ENCODE peak calls at places on chromosomes 1 and 21, in eight cellular contexts. One of them, this sample, is unnamed.

GRCh38 chr1:228097333-228098081 is 5.6 kb downstream of the C1orf35 start:
- DNase-seq in fibroblast of mammary gland: no peak
- DNase-seq in mammary epithelial cell: no peak
- DNase-seq in sigmoid colon: peak
- DNase-seq in AG10803: no peak
- DNase-seq in fibroblast of the aortic adventitia: no peak
- DNase-seq in brain microvascular endothelial cell: no peak
- DNase-seq in spleen: peak
- DNase-seq in this sample: no peak

GRCh38 chr21:38985423-38986378 is 180.0 kb downstream of the ETS2 start:
- DNase-seq in fibroblast of mammary gland: peak
- DNase-seq in mammary epithelial cell: peak
- DNase-seq in sigmoid colon: peak
- DNase-seq in AG10803: peak
- DNase-seq in fibroblast of the aortic adventitia: peak
- DNase-seq in brain microvascular endothelial cell: peak
- DNase-seq in spleen: no peak
- DNase-seq in this sample: peak

GRCh38 chr1:229102741-229103480 is 168.0 kb upstream of the RAB4A start:
- DNase-seq in fibroblast of mammary gland: peak
- DNase-seq in mammary epithelial cell: no peak
- DNase-seq in sigmoid colon: no peak
- DNase-seq in AG10803: peak
- DNase-seq in fibroblast of the aortic adventitia: peak
- DNase-seq in brain microvascular endothelial cell: no peak
- DNase-seq in spleen: no peak
- DNase-seq in this sample: no peak

GRCh38 chr1:5108740-5109139 is 454.3 kb downstream of the AJAP1 start:
- DNase-seq in fibroblast of mammary gland: no peak
- DNase-seq in mammary epithelial cell: no peak
- DNase-seq in sigmoid colon: no peak
- DNase-seq in AG10803: no peak
- DNase-seq in fibroblast of the aortic adventitia: no peak
- DNase-seq in brain microvascular endothelial cell: no peak
- DNase-seq in spleen: no peak
- DNase-seq in this sample: no peak

GRCh38 chr1:237679687-237680086 is 211.0 kb downstream of the ZP4 start:
- DNase-seq in fibroblast of mammary gland: no peak
- DNase-seq in mammary epithelial cell: no peak
- DNase-seq in sigmoid colon: no peak
- DNase-seq in AG10803: no peak
- DNase-seq in fibroblast of the aortic adventitia: no peak
- DNase-seq in brain microvascular endothelial cell: no peak
- DNase-seq in spleen: no peak
- DNase-seq in this sample: no peak

GRCh38 chr1:14693996-14694395 is 95.5 kb downstream of the KAZN start:
- DNase-seq in fibroblast of mammary gland: no peak
- DNase-seq in mammary epithelial cell: no peak
- DNase-seq in sigmoid colon: no peak
- DNase-seq in AG10803: no peak
- DNase-seq in fibroblast of the aortic adventitia: no peak
- DNase-seq in brain microvascular endothelial cell: no peak
- DNase-seq in spleen: peak
- DNase-seq in this sample: no peak

GRCh38 chr1:162040657-162041056 is 17.0 kb upstream of the OLFML2B start:
- DNase-seq in fibroblast of mammary gland: peak
- DNase-seq in mammary epithelial cell: peak
- DNase-seq in sigmoid colon: no peak
- DNase-seq in AG10803: peak
- DNase-seq in fibroblast of the aortic adventitia: peak
- DNase-seq in brain microvascular endothelial cell: no peak
- DNase-seq in spleen: no peak
- DNase-seq in this sample: no peak

GRCh38 chr1:1990222-1990621 is 13.4 kb downstream of the CFAP74 start:
- DNase-seq in fibroblast of mammary gland: peak
- DNase-seq in mammary epithelial cell: no peak
- DNase-seq in sigmoid colon: no peak
- DNase-seq in AG10803: peak
- DNase-seq in fibroblast of the aortic adventitia: peak
- DNase-seq in brain microvascular endothelial cell: no peak
- DNase-seq in spleen: no peak
- DNase-seq in this sample: no peak

GRCh38 chr1:12502300-12503109 is 115.5 kb downstream of the DHRS3 start:
- DNase-seq in fibroblast of mammary gland: no peak
- DNase-seq in mammary epithelial cell: no peak
- DNase-seq in sigmoid colon: no peak
- DNase-seq in AG10803: no peak
- DNase-seq in fibroblast of the aortic adventitia: no peak
- DNase-seq in brain microvascular endothelial cell: no peak
- DNase-seq in spleen: no peak
- DNase-seq in this sample: no peak

DNA sequence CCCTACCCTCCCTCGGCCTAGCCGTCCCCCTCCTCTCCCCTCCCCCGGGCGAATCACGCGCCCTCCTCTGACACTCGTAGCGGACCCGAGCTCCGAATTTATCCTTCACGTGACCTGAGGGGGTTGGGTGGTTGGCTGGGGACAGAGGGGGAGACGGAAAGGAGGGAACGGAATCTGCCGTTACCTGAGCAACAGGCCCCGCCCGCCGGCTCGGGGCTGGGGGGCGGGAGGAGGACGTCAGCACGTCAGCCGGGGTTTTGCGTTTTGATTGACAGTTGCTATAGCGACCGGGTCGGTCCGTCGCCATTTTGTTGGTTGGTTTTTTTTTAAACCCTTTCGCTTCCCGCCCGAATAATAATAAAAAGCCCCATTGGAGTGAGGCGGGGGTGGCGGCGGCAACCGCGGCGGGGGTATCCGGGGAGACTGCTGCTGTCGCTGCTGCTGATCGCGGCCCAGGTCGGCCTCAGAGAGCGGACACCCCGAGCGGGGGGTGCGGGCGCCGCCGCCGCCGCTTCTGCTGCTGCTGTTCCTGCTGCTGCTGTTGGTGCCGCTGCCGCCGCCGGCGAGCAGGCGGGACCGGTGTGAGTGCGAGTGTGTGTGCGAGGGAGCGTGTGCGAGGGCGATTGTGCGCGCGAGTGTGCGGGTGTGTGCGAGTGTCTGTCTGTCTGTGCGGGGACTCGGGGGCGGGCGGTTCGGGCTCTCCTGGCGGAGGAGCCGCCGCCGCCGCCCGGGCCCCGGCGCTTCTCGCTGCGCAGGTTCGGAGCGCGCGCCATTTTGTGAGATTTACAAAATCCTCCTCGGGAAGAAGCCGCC is at the start of gene DYRK1A:
- DNase-seq in fibroblast of mammary gland: peak
- DNase-seq in mammary epithelial cell: peak
- DNase-seq in sigmoid colon: peak
- DNase-seq in AG10803: peak
- DNase-seq in fibroblast of the aortic adventitia: peak
- DNase-seq in brain microvascular endothelial cell: peak
- DNase-seq in spleen: peak
- DNase-seq in this sample: peak
- TF ChIP-seq CTCF in fibroblast of mammary gland: no peak
- TF ChIP-seq CTCF in mammary epithelial cell: no peak
- TF ChIP-seq CTCF in sigmoid colon: no peak
- TF ChIP-seq CTCF in AG10803: no peak
- TF ChIP-seq CTCF in fibroblast of the aortic adventitia: no peak
- TF ChIP-seq CTCF in brain microvascular endothelial cell: no peak
- TF ChIP-seq CTCF in spleen: no peak
- TF ChIP-seq CTCF in this sample: no peak

GRCh38 chr21:15729346-15729673 is 472 bp upstream of the USP25 start:
- DNase-seq in fibroblast of mammary gland: no peak
- DNase-seq in mammary epithelial cell: no peak
- DNase-seq in sigmoid colon: no peak
- DNase-seq in AG10803: no peak
- DNase-seq in fibroblast of the aortic adventitia: peak
- DNase-seq in brain microvascular endothelial cell: no peak
- DNase-seq in spleen: no peak
- DNase-seq in this sample: no peak

GRCh38 chr21:15729674-15730483 is at the start of gene USP25:
- DNase-seq in fibroblast of mammary gland: peak
- DNase-seq in mammary epithelial cell: peak
- DNase-seq in sigmoid colon: peak
- DNase-seq in AG10803: peak
- DNase-seq in fibroblast of the aortic adventitia: peak
- DNase-seq in brain microvascular endothelial cell: peak
- DNase-seq in spleen: peak
- DNase-seq in this sample: no peak

GRCh38 chr21:15728046-15728445 is 1.7 kb upstream of the USP25 start:
- DNase-seq in fibroblast of mammary gland: no peak
- DNase-seq in mammary epithelial cell: no peak
- DNase-seq in sigmoid colon: no peak
- DNase-seq in AG10803: no peak
- DNase-seq in fibroblast of the aortic adventitia: no peak
- DNase-seq in brain microvascular endothelial cell: no peak
- DNase-seq in spleen: no peak
- DNase-seq in this sample: no peak

GRCh38 chr21:15722591-15723324 is 7.0 kb upstream of the USP25 start:
- DNase-seq in fibroblast of mammary gland: no peak
- DNase-seq in mammary epithelial cell: peak
- DNase-seq in sigmoid colon: no peak
- DNase-seq in AG10803: no peak
- DNase-seq in fibroblast of the aortic adventitia: no peak
- DNase-seq in brain microvascular endothelial cell: no peak
- DNase-seq in spleen: no peak
- DNase-seq in this sample: no peak

DNA sequence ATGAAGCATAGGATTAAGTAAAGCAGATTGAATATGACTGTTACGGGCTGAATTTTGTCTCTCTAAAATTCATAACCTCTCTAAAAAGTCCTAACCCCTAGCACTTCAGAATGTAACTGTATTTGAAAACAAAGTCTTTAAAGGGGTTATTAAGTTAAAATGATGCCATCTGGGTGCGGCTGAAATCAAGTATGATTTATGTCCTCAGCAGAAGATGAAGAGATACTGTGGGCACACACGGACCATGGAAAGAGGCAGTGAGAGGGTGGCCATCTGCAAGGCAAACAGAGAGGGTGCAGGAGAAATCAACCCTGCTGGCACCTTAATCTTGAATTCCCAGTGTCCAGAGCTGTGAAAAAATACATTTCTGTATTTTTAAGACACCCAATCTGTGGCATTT is 3.8 kb upstream of the USP25 start:
- DNase-seq in fibroblast of mammary gland: no peak
- DNase-seq in mammary epithelial cell: no peak
- DNase-seq in sigmoid colon: no peak
- DNase-seq in AG10803: no peak
- DNase-seq in fibroblast of the aortic adventitia: no peak
- DNase-seq in brain microvascular endothelial cell: no peak
- DNase-seq in spleen: no peak
- DNase-seq in this sample: no peak
- H3K4me3 ChIP-seq in fibroblast of mammary gland: no peak
- H3K4me3 ChIP-seq in mammary epithelial cell: no peak
- H3K4me3 ChIP-seq in sigmoid colon: no peak
- H3K4me3 ChIP-seq in AG10803: no peak
- H3K4me3 ChIP-seq in fibroblast of the aortic adventitia: no peak
- H3K4me3 ChIP-seq in brain microvascular endothelial cell: no peak
- H3K4me3 ChIP-seq in spleen: no peak
- H3K4me3 ChIP-seq in this sample: no peak

DNA sequence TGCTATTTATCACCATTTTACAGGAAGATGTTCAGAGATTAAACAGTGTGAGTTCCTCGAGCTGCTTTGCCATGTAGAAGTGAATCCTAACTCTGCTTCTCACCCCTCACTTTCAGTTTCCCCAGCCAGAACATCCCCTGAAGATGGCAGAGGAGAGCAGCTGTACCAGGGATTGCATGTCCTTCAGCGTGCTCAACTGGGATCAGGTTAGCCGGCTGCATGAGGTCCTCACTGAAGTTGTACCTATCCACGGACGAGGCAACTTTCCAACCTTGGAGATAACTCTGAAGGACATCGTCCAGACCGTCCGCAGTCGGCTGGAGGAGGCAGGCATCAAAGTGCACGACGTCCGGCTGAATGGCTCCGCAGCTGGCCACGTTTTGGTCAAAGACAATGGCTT is 16.9 kb downstream of the TENT5C start:
- DNase-seq in fibroblast of mammary gland: no peak
- DNase-seq in mammary epithelial cell: no peak
- DNase-seq in sigmoid colon: no peak
- DNase-seq in AG10803: no peak
- DNase-seq in fibroblast of the aortic adventitia: no peak
- DNase-seq in brain microvascular endothelial cell: no peak
- DNase-seq in spleen: no peak
- DNase-seq in this sample: no peak
- TF ChIP-seq CTCF in fibroblast of mammary gland: no peak
- TF ChIP-seq CTCF in mammary epithelial cell: no peak
- TF ChIP-seq CTCF in sigmoid colon: no peak
- TF ChIP-seq CTCF in AG10803: peak
- TF ChIP-seq CTCF in fibroblast of the aortic adventitia: peak
- TF ChIP-seq CTCF in brain microvascular endothelial cell: peak
- TF ChIP-seq CTCF in spleen: no peak
- TF ChIP-seq CTCF in this sample: peak

GRCh38 chr1:231418101-231418740 is 3.9 kb downstream of the EGLN1 start:
- DNase-seq in fibroblast of mammary gland: no peak
- DNase-seq in mammary epithelial cell: no peak
- DNase-seq in sigmoid colon: no peak
- DNase-seq in AG10803: no peak
- DNase-seq in fibroblast of the aortic adventitia: no peak
- DNase-seq in brain microvascular endothelial cell: no peak
- DNase-seq in spleen: no peak
- DNase-seq in this sample: no peak
- H3K4me3 ChIP-seq in fibroblast of mammary gland: peak
- H3K4me3 ChIP-seq in mammary epithelial cell: peak
- H3K4me3 ChIP-seq in sigmoid colon: peak
- H3K4me3 ChIP-seq in AG10803: peak
- H3K4me3 ChIP-seq in fibroblast of the aortic adventitia: peak
- H3K4me3 ChIP-seq in brain microvascular endothelial cell: peak
- H3K4me3 ChIP-seq in spleen: peak
- H3K4me3 ChIP-seq in this sample: no peak